ENCODE peak calls at places on chromosomes 4 and X, in eight cellular contexts. One of them, this sample, is unnamed.

GRCh38 chr4:52343595-52343994 is 292.5 kb downstream of the SPATA18 start:
- DNase-seq in uterus: no peak
- DNase-seq in choroid plexus epithelial cell: no peak
- DNase-seq in astrocyte: no peak
- DNase-seq in neural progenitor cell: no peak
- DNase-seq in heart left ventricle: no peak
- DNase-seq in body of pancreas: no peak
- DNase-seq in GM23338: no peak
- DNase-seq in this sample: no peak

GRCh38 chrX:123881330-123881729 is 21.5 kb downstream of the XIAP start:
- DNase-seq in heart left ventricle: no peak
- DNase-seq in uterus: no peak
- DNase-seq in neural progenitor cell: no peak
- DNase-seq in astrocyte: no peak
- DNase-seq in GM23338: no peak
- DNase-seq in choroid plexus epithelial cell: no peak
- DNase-seq in body of pancreas: no peak
- DNase-seq in this sample: no peak

GRCh38 chr4:150283689-150284088 is 205.4 kb downstream of the DCLK2 start:
- DNase-seq in heart left ventricle: no peak
- DNase-seq in neural progenitor cell: no peak
- DNase-seq in GM23338: no peak
- DNase-seq in choroid plexus epithelial cell: peak; percentile 98
- DNase-seq in astrocyte: peak; percentile 98
- DNase-seq in body of pancreas: no peak
- DNase-seq in uterus: no peak
- DNase-seq in this sample: peak; percentile 93

GRCh38 chr4:8762356-8762755 is 109.3 kb downstream of the HMX1 start:
- DNase-seq in GM23338: no peak
- DNase-seq in uterus: no peak
- DNase-seq in choroid plexus epithelial cell: no peak
- DNase-seq in body of pancreas: peak; percentile 8
- DNase-seq in heart left ventricle: no peak
- DNase-seq in neural progenitor cell: no peak
- DNase-seq in astrocyte: no peak
- DNase-seq in this sample: no peak

GRCh38 chrX:39874202-39874816 is 223.4 kb downstream of the BCOR start:
- DNase-seq in GM23338: no peak
- DNase-seq in body of pancreas: no peak
- DNase-seq in neural progenitor cell: no peak
- DNase-seq in uterus: no peak
- DNase-seq in astrocyte: no peak
- DNase-seq in heart left ventricle: no peak
- DNase-seq in choroid plexus epithelial cell: no peak
- DNase-seq in this sample: no peak

GRCh38 chrX:12007881-12008280 is 130.4 kb upstream of the FRMPD4 start:
- DNase-seq in body of pancreas: no peak
- DNase-seq in astrocyte: peak; percentile 89
- DNase-seq in GM23338: no peak
- DNase-seq in neural progenitor cell: no peak
- DNase-seq in choroid plexus epithelial cell: peak; percentile 74
- DNase-seq in uterus: no peak
- DNase-seq in heart left ventricle: no peak
- DNase-seq in this sample: peak; percentile 52

GRCh38 chr4:52577285-52577968 is 81.7 kb downstream of the USP46 start:
- DNase-seq in body of pancreas: no peak
- DNase-seq in heart left ventricle: no peak
- DNase-seq in neural progenitor cell: no peak
- DNase-seq in choroid plexus epithelial cell: peak; percentile 68
- DNase-seq in astrocyte: peak; percentile 69
- DNase-seq in GM23338: no peak
- DNase-seq in uterus: no peak
- DNase-seq in this sample: peak; percentile 51

GRCh38 chr4:40492747-40493146 is 136.9 kb downstream of the RBM47 start:
- DNase-seq in uterus: no peak
- DNase-seq in body of pancreas: no peak
- DNase-seq in heart left ventricle: no peak
- DNase-seq in GM23338: no peak
- DNase-seq in neural progenitor cell: no peak
- DNase-seq in astrocyte: no peak
- DNase-seq in choroid plexus epithelial cell: no peak
- DNase-seq in this sample: no peak

GRCh38 chr4:111631157-111631999 is 513.9 kb upstream of the FAM241A start:
- DNase-seq in heart left ventricle: no peak
- DNase-seq in GM23338: peak; percentile 51
- DNase-seq in astrocyte: peak; percentile 6
- DNase-seq in uterus: no peak
- DNase-seq in choroid plexus epithelial cell: peak; percentile 51
- DNase-seq in neural progenitor cell: peak; percentile 32
- DNase-seq in body of pancreas: no peak
- DNase-seq in this sample: peak; percentile 47

GRCh38 chrX:112874140-112874539 is 33.5 kb upstream of the AMOT start:
- DNase-seq in neural progenitor cell: no peak
- DNase-seq in body of pancreas: no peak
- DNase-seq in choroid plexus epithelial cell: no peak
- DNase-seq in astrocyte: no peak
- DNase-seq in heart left ventricle: no peak
- DNase-seq in GM23338: peak; percentile 0
- DNase-seq in uterus: no peak
- DNase-seq in this sample: no peak

GRCh38 chr4:3442959-3443749 is 1.4 kb downstream of the HGFAC start:
- DNase-seq in choroid plexus epithelial cell: peak; percentile 30
- DNase-seq in neural progenitor cell: peak; percentile 74
- DNase-seq in uterus: no peak
- DNase-seq in astrocyte: no peak
- DNase-seq in GM23338: peak; percentile 64
- DNase-seq in heart left ventricle: peak; percentile 30
- DNase-seq in body of pancreas: no peak
- DNase-seq in this sample: peak; percentile 20

GRCh38 chr4:40402556-40402955 is 67.4 kb downstream of the CHRNA9 start:
- DNase-seq in heart left ventricle: no peak
- DNase-seq in neural progenitor cell: no peak
- DNase-seq in astrocyte: no peak
- DNase-seq in choroid plexus epithelial cell: no peak
- DNase-seq in body of pancreas: no peak
- DNase-seq in uterus: no peak
- DNase-seq in GM23338: no peak
- DNase-seq in this sample: no peak

GRCh38 chr4:119179011-119179410 is 33.5 kb upstream of the USP53 start:
- DNase-seq in GM23338: no peak
- DNase-seq in heart left ventricle: no peak
- DNase-seq in neural progenitor cell: no peak
- DNase-seq in body of pancreas: no peak
- DNase-seq in astrocyte: no peak
- DNase-seq in uterus: no peak
- DNase-seq in choroid plexus epithelial cell: no peak
- DNase-seq in this sample: no peak

GRCh38 chr4:113539408-113539807 is 222.1 kb downstream of the CAMK2D start:
- DNase-seq in astrocyte: peak; percentile 79
- DNase-seq in GM23338: no peak
- DNase-seq in heart left ventricle: no peak
- DNase-seq in body of pancreas: no peak
- DNase-seq in choroid plexus epithelial cell: peak; percentile 64
- DNase-seq in uterus: no peak
- DNase-seq in neural progenitor cell: no peak
- DNase-seq in this sample: peak; percentile 25

GRCh38 chrX:130915302-130915701 is 12.3 kb upstream of the ENOX2 start:
- DNase-seq in choroid plexus epithelial cell: peak; percentile 39
- DNase-seq in GM23338: no peak
- DNase-seq in uterus: no peak
- DNase-seq in heart left ventricle: no peak
- DNase-seq in body of pancreas: no peak
- DNase-seq in neural progenitor cell: no peak
- DNase-seq in astrocyte: no peak
- DNase-seq in this sample: peak; percentile 47

GRCh38 chr4:112882286-112882685 is 167.2 kb upstream of the ANK2 start:
- DNase-seq in heart left ventricle: no peak
- DNase-seq in body of pancreas: no peak
- DNase-seq in choroid plexus epithelial cell: no peak
- DNase-seq in uterus: no peak
- DNase-seq in GM23338: no peak
- DNase-seq in neural progenitor cell: peak; percentile 20
- DNase-seq in astrocyte: no peak
- DNase-seq in this sample: no peak

GRCh38 chr4:76821661-76822060 is 76.3 kb downstream of the SOWAHB start:
- DNase-seq in uterus: no peak
- DNase-seq in body of pancreas: no peak
- DNase-seq in heart left ventricle: no peak
- DNase-seq in astrocyte: peak; percentile 76
- DNase-seq in neural progenitor cell: no peak
- DNase-seq in choroid plexus epithelial cell: peak; percentile 58
- DNase-seq in GM23338: no peak
- DNase-seq in this sample: peak; percentile 84

GRCh38 chr4:29278580-29278979 is 1441.6 kb upstream of the PCDH7 start:
- DNase-seq in astrocyte: peak; percentile 44
- DNase-seq in body of pancreas: no peak
- DNase-seq in neural progenitor cell: no peak
- DNase-seq in GM23338: no peak
- DNase-seq in uterus: no peak
- DNase-seq in choroid plexus epithelial cell: peak; percentile 48
- DNase-seq in heart left ventricle: no peak
- DNase-seq in this sample: peak; percentile 5

GRCh38 chr4:53012738-53013137 is 150.6 kb downstream of the RASL11B start:
- DNase-seq in heart left ventricle: no peak
- DNase-seq in uterus: no peak
- DNase-seq in astrocyte: no peak
- DNase-seq in body of pancreas: no peak
- DNase-seq in neural progenitor cell: no peak
- DNase-seq in GM23338: no peak
- DNase-seq in choroid plexus epithelial cell: peak; percentile 58
- DNase-seq in this sample: peak; percentile 81

GRCh38 chr4:78293348-78293747 is 236.2 kb downstream of the FRAS1 start:
- DNase-seq in neural progenitor cell: no peak
- DNase-seq in astrocyte: peak; percentile 82
- DNase-seq in uterus: no peak
- DNase-seq in heart left ventricle: no peak
- DNase-seq in body of pancreas: no peak
- DNase-seq in choroid plexus epithelial cell: peak; percentile 49
- DNase-seq in GM23338: no peak
- DNase-seq in this sample: peak; percentile 42

GRCh38 chr4:71304289-71304850 is 34.5 kb upstream of the SLC4A4 start:
- DNase-seq in choroid plexus epithelial cell: no peak
- DNase-seq in uterus: no peak
- DNase-seq in astrocyte: peak; percentile 22
- DNase-seq in GM23338: no peak
- DNase-seq in body of pancreas: peak; percentile 28
- DNase-seq in heart left ventricle: no peak
- DNase-seq in neural progenitor cell: no peak
- DNase-seq in this sample: no peak

GRCh38 chr4:125315571-125316390 is 1.0 kb downstream of the FAT4 start:
- DNase-seq in body of pancreas: peak; percentile 27
- DNase-seq in astrocyte: peak; percentile 38
- DNase-seq in uterus: peak; percentile 33
- DNase-seq in choroid plexus epithelial cell: peak; percentile 68
- DNase-seq in heart left ventricle: peak; percentile 66
- DNase-seq in neural progenitor cell: peak; percentile 90
- DNase-seq in GM23338: peak; percentile 75
- DNase-seq in this sample: peak; percentile 58

GRCh38 chr4:160724063-160724462 is 1439.7 kb downstream of the FSTL5 start:
- DNase-seq in choroid plexus epithelial cell: no peak
- DNase-seq in astrocyte: no peak
- DNase-seq in heart left ventricle: no peak
- DNase-seq in GM23338: peak; percentile 7
- DNase-seq in uterus: no peak
- DNase-seq in neural progenitor cell: no peak
- DNase-seq in body of pancreas: no peak
- DNase-seq in this sample: no peak

DNA sequence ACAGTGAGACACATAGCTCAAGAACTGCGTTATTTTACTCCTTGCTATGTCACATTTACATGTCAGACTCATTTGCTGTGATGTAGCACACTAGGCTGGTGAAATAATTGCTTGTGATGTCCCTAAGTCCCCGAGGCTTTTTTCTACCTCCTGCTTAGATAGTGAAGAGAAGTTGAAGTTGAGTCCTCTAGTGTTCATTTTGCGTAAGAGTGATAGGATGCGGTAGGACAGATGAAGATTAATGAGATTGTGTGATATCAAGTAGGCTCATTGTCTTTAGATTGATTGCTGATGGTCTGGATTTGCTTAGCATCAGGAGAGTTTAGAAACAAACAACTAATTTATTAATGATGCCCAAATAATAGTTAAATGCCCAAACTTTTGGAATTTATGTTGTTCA is 173.6 kb upstream of the NUDT6 start:
- DNase-seq in GM23338: peak; percentile 84
- DNase-seq in astrocyte: no peak
- DNase-seq in choroid plexus epithelial cell: peak; percentile 60
- DNase-seq in body of pancreas: no peak
- DNase-seq in neural progenitor cell: peak; percentile 70
- DNase-seq in heart left ventricle: no peak
- DNase-seq in uterus: no peak
- DNase-seq in this sample: peak; percentile 31
- TF ChIP-seq CTCF in GM23338: peak; percentile 87
- TF ChIP-seq CTCF in astrocyte: no peak
- TF ChIP-seq CTCF in choroid plexus epithelial cell: peak; percentile 59
- TF ChIP-seq CTCF in body of pancreas: no peak
- TF ChIP-seq CTCF in neural progenitor cell: peak; percentile 76
- TF ChIP-seq CTCF in heart left ventricle: no peak
- TF ChIP-seq CTCF in uterus: no peak
- TF ChIP-seq CTCF in this sample: peak; percentile 45

DNA sequence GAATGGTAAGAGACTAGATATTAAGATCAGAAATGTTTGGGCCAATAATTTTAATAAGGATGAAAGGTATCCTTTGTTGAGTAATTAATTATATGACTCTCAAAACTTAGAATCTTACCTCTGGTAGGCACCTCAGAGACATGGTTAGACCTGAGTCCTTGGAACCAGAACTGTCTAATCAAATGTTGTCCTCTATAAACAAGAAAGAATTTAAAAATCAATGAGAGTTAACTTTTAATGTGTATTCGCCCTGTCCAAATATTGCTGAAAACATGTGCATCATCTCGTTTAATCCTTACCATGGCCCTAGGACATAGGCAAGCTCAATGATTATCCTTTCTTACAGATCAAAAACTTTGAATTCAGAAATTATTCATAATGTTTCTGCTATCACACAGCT is 24.0 kb upstream of the NUDT11 start:
- DNase-seq in body of pancreas: no peak
- DNase-seq in astrocyte: no peak
- DNase-seq in choroid plexus epithelial cell: no peak
- DNase-seq in uterus: no peak
- DNase-seq in neural progenitor cell: no peak
- DNase-seq in GM23338: no peak
- DNase-seq in heart left ventricle: no peak
- DNase-seq in this sample: no peak
- H3K4me3 ChIP-seq in body of pancreas: no peak overlapping the region
- H3K4me3 ChIP-seq in astrocyte: no peak overlapping the region
- H3K4me3 ChIP-seq in choroid plexus epithelial cell: no peak overlapping the region
- H3K4me3 ChIP-seq in uterus: no peak overlapping the region
- H3K4me3 ChIP-seq in neural progenitor cell: no peak overlapping the region
- H3K4me3 ChIP-seq in GM23338: no peak overlapping the region
- H3K4me3 ChIP-seq in heart left ventricle: no peak overlapping the region
- H3K4me3 ChIP-seq in this sample: no peak overlapping the region

GRCh38 chr4:48623182-48623780 is 133.2 kb downstream of the ZAR1 start:
- DNase-seq in body of pancreas: no peak
- DNase-seq in choroid plexus epithelial cell: no peak
- DNase-seq in neural progenitor cell: no peak
- DNase-seq in heart left ventricle: no peak
- DNase-seq in GM23338: no peak
- DNase-seq in uterus: no peak
- DNase-seq in astrocyte: no peak
- DNase-seq in this sample: no peak
- TF ChIP-seq CTCF in body of pancreas: no peak
- TF ChIP-seq CTCF in choroid plexus epithelial cell: no peak
- TF ChIP-seq CTCF in neural progenitor cell: no peak
- TF ChIP-seq CTCF in heart left ventricle: no peak
- TF ChIP-seq CTCF in GM23338: no peak
- TF ChIP-seq CTCF in uterus: no peak
- TF ChIP-seq CTCF in astrocyte: no peak
- TF ChIP-seq CTCF in this sample: no peak

GRCh38 chr4:13470379-13470778 is 13.8 kb downstream of the RAB28 start:
- DNase-seq in GM23338: no peak
- DNase-seq in choroid plexus epithelial cell: peak; percentile 27
- DNase-seq in heart left ventricle: no peak
- DNase-seq in body of pancreas: no peak
- DNase-seq in astrocyte: no peak
- DNase-seq in uterus: no peak
- DNase-seq in neural progenitor cell: no peak
- DNase-seq in this sample: no peak
- H3K4me3 ChIP-seq in GM23338: no peak overlapping the region
- H3K4me3 ChIP-seq in choroid plexus epithelial cell: no peak overlapping the region
- H3K4me3 ChIP-seq in heart left ventricle: no peak overlapping the region
- H3K4me3 ChIP-seq in body of pancreas: no peak overlapping the region
- H3K4me3 ChIP-seq in astrocyte: no peak overlapping the region
- H3K4me3 ChIP-seq in uterus: no peak overlapping the region
- H3K4me3 ChIP-seq in neural progenitor cell: no peak overlapping the region
- H3K4me3 ChIP-seq in this sample: no peak overlapping the region